ENCODE peak calls at places on chromosomes 13 and 19, in eight cellular contexts. F is stimulated activated CD8-positive, alpha-beta memory T cell treated with anti-CD3 and anti-CD28 coated beads, Interleukin-2, amount 100 ng/mL, for 48 hours; N is posterior cingulate gyrus; G is Right ventricle myocardium superior; V is A172; W is breast epithelium; S is NCI-H2081; Z is activated T-cell treated with anti-CD3 and anti-CD28 coated beads, Interleukin-2, amount 50 U/mL, for 48 hours. C is an unnamed sample.

GRCh38 chr13:76225815-76226489 is 589.8 kb downstream of the LMO7 start:
- DNase-seq in F (no peak), N (no peak), G (peak; percentile 40), V (no peak), W (no peak), S (no peak), Z (no peak), C (peak; percentile 31)

GRCh38 chr19:7863157-7863970 is 10.8 kb downstream of the PRR36 start:
- DNase-seq in F (no peak), N (no peak), G (no peak), V (no peak), W (no peak), S (no peak), Z (no peak), C (no peak)

GRCh38 chr13:108425056-108425455 is 155.5 kb downstream of the TNFSF13B start:
- DNase-seq in F (no peak), N (no peak), G (no peak), V (no peak), W (no peak), S (no peak), Z (no peak), C (no peak)

GRCh38 chr13:79867248-79867647 is 386.3 kb downstream of the NDFIP2 start:
- DNase-seq in F (no peak), N (no peak), G (no peak), V (no peak), W (no peak), S (no peak), Z (no peak), C (peak; percentile 19)

GRCh38 chr13:31160857-31161582 is 684 bp downstream of the HSPH1 start:
- DNase-seq in F (peak; percentile 57), N (peak; percentile 65), G (peak; percentile 74), V (no peak), W (peak; percentile 30), S (peak; percentile 11), Z (peak; percentile 76), C (peak; percentile 83)

GRCh38 chr13:27792393-27793218 is at the start of gene GSX1:
- DNase-seq in F (peak; percentile 36), N (peak; percentile 29), G (peak; percentile 80), V (peak; percentile 35), W (peak; percentile 18), S (peak; percentile 24), Z (peak; percentile 62), C (peak; percentile 72)

GRCh38 chr19:51326216-51327065 is 15.0 kb downstream of the IGLON5 start:
- DNase-seq in F (no peak), N (no peak), G (no peak), V (no peak), W (no peak), S (no peak), Z (no peak), C (no peak)

GRCh38 chr19:763181-763580 is 12.3 kb downstream of the MISP start:
- DNase-seq in F (no peak), N (no peak), G (no peak), V (no peak), W (no peak), S (no peak), Z (no peak), C (no peak)

GRCh38 chr13:92745233-92745632 is 481.4 kb upstream of the GPC6 start:
- DNase-seq in F (no peak), N (no peak), G (no peak), V (peak; percentile 26), W (no peak), S (no peak), Z (no peak), C (no peak)

GRCh38 chr19:39515551-39516191 is 732 bp downstream of the SELENOV start:
- DNase-seq in F (no peak), N (no peak), G (no peak), V (no peak), W (no peak), S (no peak), Z (no peak), C (no peak)

GRCh38 chr19:8487137-8487851 is 15.1 kb downstream of the PRAM1 start:
- DNase-seq in F (peak; percentile 44), N (no peak), G (peak; percentile 66), V (no peak), W (no peak), S (no peak), Z (peak; percentile 78), C (no peak)

GRCh38 chr13:46232281-46232680 is 20.6 kb downstream of the LRRC63 start:
- DNase-seq in F (no peak), N (no peak), G (no peak), V (peak; percentile 33), W (no peak), S (no peak), Z (no peak), C (no peak)

GRCh38 chr13:66933994-66934393 is 296.1 kb downstream of the PCDH9 start:
- DNase-seq in F (no peak), N (no peak), G (no peak), V (peak; percentile 79), W (no peak), S (no peak), Z (no peak), C (no peak)

GRCh38 chr13:60720590-60720989 is 323.6 kb downstream of the TDRD3 start:
- DNase-seq in F (no peak), N (no peak), G (no peak), V (no peak), W (no peak), S (no peak), Z (no peak), C (no peak)

GRCh38 chr19:4584670-4585460 is 25.4 kb upstream of the SEMA6B start:
- DNase-seq in F (no peak), N (peak; percentile 47), G (no peak), V (no peak), W (no peak), S (peak; percentile 57), Z (no peak), C (peak; percentile 40)

GRCh38 chr13:109516196-109516595 is 270.2 kb downstream of the IRS2 start:
- DNase-seq in F (no peak), N (no peak), G (no peak), V (no peak), W (no peak), S (no peak), Z (no peak), C (no peak)

GRCh38 chr19:50556236-50557008 is 11.8 kb downstream of the LRRC4B start:
- DNase-seq in F (peak; percentile 78), N (peak; percentile 89), G (peak; percentile 86), V (peak; percentile 48), W (peak; percentile 24), S (peak; percentile 24), Z (peak; percentile 88), C (peak; percentile 55)

GRCh38 chr19:3572855-3573161 is at the start of gene HMG20B:
- DNase-seq in F (no peak), N (no peak), G (no peak), V (no peak), W (no peak), S (no peak), Z (no peak), C (no peak)

GRCh38 chr13:26558074-26558805 is 757 bp downstream of the WASF3 start:
- DNase-seq in F (no peak), N (no peak), G (no peak), V (no peak), W (no peak), S (no peak), Z (peak; percentile 17), C (peak; percentile 5)

GRCh38 chr19:3620145-3620816 is 6.3 kb downstream of the CACTIN start:
- DNase-seq in F (no peak), N (no peak), G (no peak), V (no peak), W (no peak), S (no peak), Z (no peak), C (no peak)

GRCh38 chr13:113926301-113926761 is 47.5 kb downstream of the C13orf46 start:
- DNase-seq in F (no peak), N (no peak), G (no peak), V (no peak), W (no peak), S (no peak), Z (no peak), C (peak; percentile 95)

GRCh38 chr13:99415014-99415650 is 86.1 kb upstream of the TM9SF2 start:
- DNase-seq in F (no peak), N (no peak), G (no peak), V (no peak), W (no peak), S (no peak), Z (no peak), C (no peak)

GRCh38 chr13:23609414-23610186 is 39.4 kb downstream of the TNFRSF19 start:
- DNase-seq in F (no peak), N (no peak), G (no peak), V (peak; percentile 25), W (no peak), S (no peak), Z (no peak), C (peak; percentile 81)

GRCh38 chr13:50708461-50708860 is 135.0 kb downstream of the DLEU7 start:
- DNase-seq in F (no peak), N (no peak), G (no peak), V (no peak), W (no peak), S (no peak), Z (no peak), C (no peak)

GRCh38 chr13:26184791-26185250 is 37.3 kb downstream of the RNF6 start:
- DNase-seq in F (peak; percentile 58), N (peak; percentile 62), G (peak; percentile 57), V (peak; percentile 42), W (peak; percentile 40), S (peak; percentile 66), Z (peak; percentile 72), C (peak; percentile 76)

GRCh38 chr13:35475960-35476943 is at the start of gene MAB21L1:
- DNase-seq in F (no peak), N (peak; percentile 40), G (peak; percentile 46), V (peak; percentile 45), W (peak; percentile 49), S (no peak), Z (peak; percentile 28), C (no peak)

GRCh38 chr19:8731428-8732169 is 10.2 kb downstream of the OR2Z1 start:
- DNase-seq in F (no peak), N (no peak), G (no peak), V (no peak), W (no peak), S (no peak), Z (no peak), C (no peak)

GRCh38 chr13:27659466-27659865 is 37.8 kb downstream of the POLR1D start:
- DNase-seq in F (no peak), N (no peak), G (no peak), V (no peak), W (no peak), S (no peak), Z (no peak), C (peak; percentile 60)

GRCh38 chr13:112744306-112745021 is 54.6 kb downstream of the ATP11A start:
- DNase-seq in F (no peak), N (peak; percentile 43), G (no peak), V (peak; percentile 49), W (no peak), S (peak; percentile 53), Z (no peak), C (peak; percentile 54)

GRCh38 chr19:10562609-10563008 is 3.2 kb downstream of the KRI1 start:
- DNase-seq in F (no peak), N (no peak), G (no peak), V (no peak), W (no peak), S (no peak), Z (no peak), C (no peak)

GRCh38 chr19:7312816-7313215 is 18.6 kb upstream of the INSR start:
- DNase-seq in F (no peak), N (no peak), G (no peak), V (no peak), W (no peak), S (no peak), Z (no peak), C (no peak)

GRCh38 chr13:66665991-66666390 is 564.1 kb downstream of the PCDH9 start:
- DNase-seq in F (no peak), N (peak; percentile 58), G (no peak), V (peak; percentile 66), W (peak; percentile 65), S (peak; percentile 5), Z (no peak), C (peak; percentile 20)